ENCODE peak calls at places on chromosomes 16 and 17, in seven cellular contexts. I, H, D, P, X, V and C are unnamed samples.

GRCh38 chr16:15874745-15875314 is 13.6 kb downstream of the CEP20 start:
- DNase-seq in I (no peak), H (peak; percentile 53), D (peak; percentile 84), P (peak; percentile 52), X (peak; percentile 62), V (peak; percentile 77), C (peak; percentile 63)

GRCh38 chr17:27376637-27377547 is 79.4 kb upstream of the KSR1 start:
- DNase-seq in I (no peak), H (no peak), D (peak; percentile 43), P (no peak), X (peak; percentile 81), V (no peak), C (no peak)

GRCh38 chr16:54538241-54538640 is 251.7 kb upstream of the IRX3 start:
- DNase-seq in I (no peak), H (no peak), D (no peak), P (peak; percentile 8), X (no peak), V (peak; percentile 21), C (no peak)

GRCh38 chr16:67528870-67529638 is 425 bp downstream of the RIPOR1 start:
- DNase-seq in I (peak; percentile 80), H (peak; percentile 48), D (peak; percentile 47), P (no peak), X (peak; percentile 33), V (peak; percentile 42), C (no peak)

GRCh38 chr17:35051183-35051578 is 12.3 kb downstream of the RFFL start:
- DNase-seq in I (no peak), H (peak; percentile 20), D (peak; percentile 71), P (no peak), X (no peak), V (no peak), C (peak; percentile 77)

GRCh38 chr17:2102931-2103398 is 48.1 kb downstream of the HIC1 start:
- DNase-seq in I (no peak), H (no peak), D (no peak), P (no peak), X (peak; percentile 83), V (no peak), C (no peak)

GRCh38 chr16:67659675-67660563 is at the start of gene ACD:
- DNase-seq in I (peak; percentile 95), H (peak; percentile 93), D (peak; percentile 92), P (peak; percentile 76), X (peak; percentile 92), V (peak; percentile 93), C (peak; percentile 93)

GRCh38 chr16:69313469-69313868 is 2.3 kb downstream of the VPS4A start:
- DNase-seq in I (no peak), H (no peak), D (no peak), P (no peak), X (no peak), V (no peak), C (no peak)

GRCh38 chr17:27670791-27671590 is 40.0 kb downstream of the LGALS9 start:
- DNase-seq in I (peak; percentile 52), H (no peak), D (no peak), P (no peak), X (no peak), V (peak; percentile 1), C (no peak)

GRCh38 chr17:65737451-65737850 is 176.0 kb upstream of the AXIN2 start:
- DNase-seq in I (no peak), H (no peak), D (no peak), P (no peak), X (no peak), V (no peak), C (no peak)

GRCh38 chr16:28866454-28866804 is 2.8 kb downstream of the SH2B1 start:
- DNase-seq in I (no peak), H (no peak), D (no peak), P (no peak), X (no peak), V (no peak), C (no peak)

GRCh38 chr17:36824678-36825091 is 112.6 kb upstream of the LHX1 start:
- DNase-seq in I (no peak), H (no peak), D (no peak), P (no peak), X (no peak), V (peak; percentile 56), C (no peak)

GRCh38 chr16:53822936-53823529 is 119.1 kb downstream of the FTO start:
- DNase-seq in I (no peak), H (no peak), D (peak; percentile 46), P (no peak), X (peak; percentile 36), V (no peak), C (peak; percentile 3)

GRCh38 chr17:4354862-4355514 is 11.5 kb downstream of the UBE2G1 start:
- DNase-seq in I (no peak), H (no peak), D (no peak), P (no peak), X (peak; percentile 22), V (peak; percentile 43), C (peak; percentile 61)

GRCh38 chr17:81115749-81116464 is 49.4 kb upstream of the PVALEF start:
- DNase-seq in I (no peak), H (no peak), D (no peak), P (no peak), X (no peak), V (no peak), C (no peak)
- H3K27me3 ChIP-seq in I (no peaks in the 10 kb centered on the region), H (peaks cover 4% of the 10 kb centered on the region), D (no peaks in the 10 kb centered on the region), P (no peaks in the 10 kb centered on the region), X (no peaks in the 10 kb centered on the region), V (no peaks in the 10 kb centered on the region), C (no peaks in the 10 kb centered on the region)

GRCh38 chr17:68291836-68292688 is 767 bp downstream of the ARSG start:
- DNase-seq in I (peak; percentile 95), H (peak; percentile 84), D (peak; percentile 74), P (no peak), X (peak; percentile 87), V (peak; percentile 87), C (peak; percentile 68)

GRCh38 chr17:68294196-68294555 is 2.9 kb downstream of the ARSG start:
- DNase-seq in I (no peak), H (no peak), D (no peak), P (no peak), X (no peak), V (peak; percentile 28), C (no peak)

GRCh38 chr17:68290955-68291835 is at the start of the genes ARSG and SLC16A6:
- DNase-seq in I (peak; percentile 91), H (peak; percentile 63), D (peak; percentile 55), P (no peak), X (peak; percentile 82), V (peak; percentile 85), C (peak; percentile 31)

GRCh38 chr17:68293490-68294195 is 2.3 kb downstream of the ARSG start:
- DNase-seq in I (no peak), H (no peak), D (no peak), P (no peak), X (no peak), V (no peak), C (no peak)

DNA sequence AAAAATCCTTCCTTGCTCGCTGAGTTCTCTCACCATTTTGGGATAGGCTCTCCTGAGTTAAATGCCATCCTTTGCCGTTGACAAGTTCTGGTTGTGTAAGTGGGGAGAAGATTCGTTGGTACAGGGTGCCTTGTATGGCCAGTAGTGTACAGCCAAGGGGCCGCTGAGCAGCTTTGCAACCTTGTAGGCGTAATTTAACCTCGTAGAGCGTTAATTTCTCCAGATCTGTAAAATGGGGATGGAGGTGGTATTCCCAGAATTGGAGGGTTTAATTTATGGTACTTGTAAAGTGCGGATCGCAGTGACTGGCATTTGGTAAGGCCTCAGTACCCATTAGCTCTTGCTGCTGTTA is 1.4 kb downstream of the ARSG start:
- DNase-seq in I (no peak), H (no peak), D (no peak), P (no peak), X (no peak), V (no peak), C (no peak)
- H3K27me3 ChIP-seq in I (peaks cover 22% of the 10 kb centered on the region), H (peaks cover 80% of the 10 kb centered on the region), D (no peaks in the 10 kb centered on the region), P (peaks cover 27% of the 10 kb centered on the region), X (peaks cover 3% of the 10 kb centered on the region), V (peaks cover 9% of the 10 kb centered on the region), C (no peaks in the 10 kb centered on the region)

GRCh38 chr16:705748-706188 is at the start of gene FBXL16:
- DNase-seq in I (no peak), H (no peak), D (no peak), P (no peak), X (peak; percentile 49), V (no peak), C (no peak)

GRCh38 chr16:708959-709358 is 3.4 kb upstream of the FBXL16 start:
- DNase-seq in I (no peak), H (no peak), D (no peak), P (no peak), X (no peak), V (no peak), C (no peak)

GRCh38 chr16:708019-708418 is 2.4 kb upstream of the FBXL16 start:
- DNase-seq in I (no peak), H (no peak), D (no peak), P (no peak), X (no peak), V (no peak), C (no peak)

GRCh38 chr16:706189-707061 is 824 bp upstream of the FBXL16 start:
- DNase-seq in I (no peak), H (no peak), D (no peak), P (no peak), X (no peak), V (no peak), C (no peak)

GRCh38 chr16:707062-707538 is 1.5 kb upstream of the FBXL16 start:
- DNase-seq in I (no peak), H (no peak), D (no peak), P (no peak), X (no peak), V (no peak), C (no peak)
- H3K27me3 ChIP-seq in I (peaks cover 87% of the 10 kb centered on the region), H (peaks cover 98% of the 10 kb centered on the region), D (peaks cover 28% of the 10 kb centered on the region), P (peaks cover 93% of the 10 kb centered on the region), X (peaks cover 33% of the 10 kb centered on the region), V (peaks cover 27% of the 10 kb centered on the region), C (peaks cover 58% of the 10 kb centered on the region)

DNA sequence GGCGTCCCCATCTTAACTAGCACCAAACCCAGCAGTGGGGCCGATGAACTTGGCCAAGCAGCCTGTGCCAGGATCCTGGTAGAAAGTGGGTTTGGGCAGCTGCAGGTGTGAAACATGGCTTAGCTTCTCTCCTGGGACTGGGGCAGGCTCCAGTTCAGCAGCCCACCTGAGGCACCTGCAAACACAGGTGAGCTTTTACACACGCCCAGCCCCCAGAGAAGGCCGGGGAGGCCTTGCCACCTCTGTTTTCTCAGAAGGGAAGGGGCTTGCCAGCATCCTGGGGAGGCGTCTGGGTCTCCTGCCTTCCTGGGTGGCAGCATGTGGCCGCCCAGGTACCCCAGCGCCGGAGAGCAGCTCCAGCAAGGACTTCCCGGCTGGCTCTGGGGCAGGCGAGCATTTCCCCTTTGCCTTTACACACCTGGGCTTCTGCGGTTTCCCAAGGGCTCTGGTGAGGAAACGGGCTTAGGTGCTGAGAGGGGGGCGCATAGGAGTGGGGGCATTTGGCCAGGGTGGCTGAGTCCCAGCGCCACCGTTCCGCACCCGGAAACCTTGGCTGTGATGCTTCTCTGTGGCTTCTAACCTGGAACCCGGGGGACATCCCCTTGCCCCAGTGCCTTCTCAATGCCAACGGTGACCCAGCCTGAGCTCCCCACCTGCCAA is 81.6 kb upstream of the CBX4 start:
- DNase-seq in I (no peak), H (no peak), D (no peak), P (no peak), X (no peak), V (no peak), C (no peak)
- H3K27me3 ChIP-seq in I (no peaks in the 10 kb centered on the region), H (peaks cover 12% of the 10 kb centered on the region), D (no peaks in the 10 kb centered on the region), P (peaks cover 13% of the 10 kb centered on the region), X (no peaks in the 10 kb centered on the region), V (no peaks in the 10 kb centered on the region), C (no peaks in the 10 kb centered on the region)

GRCh38 chr17:58252141-58252540 is 13.8 kb downstream of the LPO start:
- DNase-seq in I (no peak), H (no peak), D (no peak), P (no peak), X (no peak), V (no peak), C (no peak)
- H3K27me3 ChIP-seq in I (peaks cover 21% of the 10 kb centered on the region), H (peaks cover 41% of the 10 kb centered on the region), D (peaks cover 24% of the 10 kb centered on the region), P (peaks cover 51% of the 10 kb centered on the region), X (peaks cover 36% of the 10 kb centered on the region), V (peaks cover 20% of the 10 kb centered on the region), C (no peaks in the 10 kb centered on the region)

GRCh38 chr17:55661963-55662834 is 60.5 kb downstream of the TMEM100 start:
- DNase-seq in I (no peak), H (no peak), D (peak; percentile 60), P (no peak), X (no peak), V (no peak), C (no peak)
- H3K27me3 ChIP-seq in I (no peaks in the 10 kb centered on the region), H (no peaks in the 10 kb centered on the region), D (no peaks in the 10 kb centered on the region), P (no peaks in the 10 kb centered on the region), X (peaks cover 97% of the 10 kb centered on the region), V (no peaks in the 10 kb centered on the region), C (no peaks in the 10 kb centered on the region)